ENCODE peak calls at places on chromosomes 16 and 17, in nine cellular contexts. A is GM12878; V is A673; W is mammary epithelial cell; Z is HL-60; Y is CD8-positive, alpha-beta memory T cell; I is psoas muscle; K is Karpas-422; Q is caudate nucleus. D is an unnamed sample.

GRCh38 chr17:76199466-76199865 is 40.8 kb downstream of the RNF157 start:
- DNase-seq in A (no peak), V (no peak), W (no peak), Z (no peak), Y (peak), I (no peak), K (no peak), Q (no peak), D (peak)

GRCh38 chr16:85382717-85383118 is 230.4 kb upstream of the GSE1 start:
- DNase-seq in A (no peak), V (no peak), W (no peak), Z (no peak), Y (no peak), I (peak), K (no peak), Q (no peak), D (no peak)

GRCh38 chr17:72304859-72305258 is 184.0 kb downstream of the SOX9 start:
- DNase-seq in A (no peak), V (no peak), W (no peak), Z (no peak), Y (no peak), I (no peak), K (no peak), Q (no peak), D (no peak)

GRCh38 chr17:74720506-74720905 is 7.8 kb upstream of the CD300LF start:
- DNase-seq in A (no peak), V (no peak), W (no peak), Z (no peak), Y (no peak), I (no peak), K (no peak), Q (no peak), D (no peak)

GRCh38 chr17:73189417-73190099 is 3.3 kb upstream of the COG1 start:
- DNase-seq in A (no peak), V (peak), W (peak), Z (no peak), Y (no peak), I (no peak), K (peak), Q (peak), D (no peak)

GRCh38 chr17:21162394-21162775 is 35.6 kb downstream of the DHRS7B start:
- DNase-seq in A (no peak), V (no peak), W (no peak), Z (no peak), Y (no peak), I (no peak), K (no peak), Q (no peak), D (no peak)

GRCh38 chr16:9004183-9004582 is 40.5 kb upstream of the USP7 start:
- DNase-seq in A (no peak), V (no peak), W (no peak), Z (no peak), Y (no peak), I (no peak), K (no peak), Q (no peak), D (no peak)

GRCh38 chr16:81376880-81377279 is 62.1 kb downstream of the GAN start:
- DNase-seq in A (no peak), V (no peak), W (peak), Z (no peak), Y (no peak), I (no peak), K (no peak), Q (no peak), D (no peak)

GRCh38 chr17:69454051-69454450 is 39.6 kb downstream of the MAP2K6 start:
- DNase-seq in A (no peak), V (no peak), W (no peak), Z (no peak), Y (no peak), I (no peak), K (no peak), Q (no peak), D (no peak)

GRCh38 chr17:17749025-17749772 is 67.9 kb downstream of the RAI1 start:
- DNase-seq in A (no peak), V (peak), W (no peak), Z (no peak), Y (no peak), I (no peak), K (peak), Q (no peak), D (no peak)

GRCh38 chr16:83903739-83904138 is 4.8 kb downstream of the MLYCD start:
- DNase-seq in A (no peak), V (no peak), W (no peak), Z (no peak), Y (no peak), I (peak), K (no peak), Q (no peak), D (no peak)

GRCh38 chr17:60416368-60416925 is 5.8 kb upstream of the CHCT1 start:
- DNase-seq in A (no peak), V (no peak), W (no peak), Z (no peak), Y (no peak), I (no peak), K (no peak), Q (peak), D (no peak)

GRCh38 chr17:60425626-60426025 is 3.3 kb downstream of the CHCT1 start:
- DNase-seq in A (no peak), V (no peak), W (no peak), Z (no peak), Y (no peak), I (no peak), K (no peak), Q (no peak), D (no peak)

GRCh38 chr17:60423865-60424264 is 1.6 kb downstream of the CHCT1 start:
- DNase-seq in A (no peak), V (no peak), W (no peak), Z (no peak), Y (no peak), I (no peak), K (no peak), Q (no peak), D (no peak)

GRCh38 chr17:60422162-60422665 is at the start of gene CHCT1:
- DNase-seq in A (no peak), V (no peak), W (no peak), Z (no peak), Y (no peak), I (no peak), K (no peak), Q (no peak), D (no peak)

DNA sequence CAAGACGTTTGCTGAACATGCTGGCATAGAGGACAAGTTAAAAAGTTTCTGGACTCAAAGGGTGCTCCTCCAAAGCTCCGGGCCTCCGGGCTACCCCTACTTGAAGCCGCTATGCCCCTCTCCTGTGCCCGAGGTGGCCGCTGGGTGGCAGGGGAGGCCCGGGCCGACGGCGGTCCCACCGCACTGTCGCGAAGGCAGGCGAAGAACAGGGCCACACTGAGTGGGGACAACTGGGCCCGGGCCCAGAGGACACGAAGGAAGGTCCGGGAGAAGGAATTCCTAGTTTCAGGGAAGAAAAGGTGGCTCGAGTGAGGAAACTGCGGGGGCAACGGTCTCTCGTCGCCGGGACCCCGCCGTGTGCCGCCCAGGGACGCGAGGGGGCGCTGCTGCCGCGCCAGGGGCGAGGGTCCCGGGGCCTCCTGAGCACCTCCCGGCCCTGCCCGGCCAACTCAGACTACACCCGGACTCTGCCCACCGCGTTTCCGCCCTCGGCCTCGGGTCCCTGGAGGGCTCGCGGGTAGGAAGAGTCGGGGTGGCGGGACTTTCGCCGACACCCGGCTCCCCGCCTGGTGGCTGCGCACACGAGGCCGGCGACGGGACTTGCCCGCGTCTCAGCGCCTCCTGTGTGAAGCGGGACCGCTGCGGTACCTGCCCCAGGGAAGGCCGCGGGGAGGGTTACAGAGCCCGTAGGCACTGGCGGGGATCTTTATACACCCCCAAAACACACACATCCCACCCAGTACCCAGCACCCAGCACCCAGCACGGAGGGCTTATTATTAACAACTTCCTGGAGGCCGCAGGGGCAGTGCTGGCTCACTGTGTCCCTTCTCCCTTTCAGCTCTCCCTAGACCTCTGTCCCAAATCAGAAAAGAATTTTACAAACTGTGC is 772 bp upstream of the CHCT1 start:
- DNase-seq in A (no peak), V (peak), W (peak), Z (peak), Y (peak), I (peak), K (peak), Q (peak), D (peak)
- H3K27ac ChIP-seq in A (no peak), V (peak), W (no peak), Z (peak), Y (no peak), I (no peak), K (no peak), Q (peak), D (no peak)

GRCh38 chr17:64216385-64217248 is 46.4 kb downstream of the TEX2 start:
- DNase-seq in A (peak), V (no peak), W (peak), Z (no peak), Y (no peak), I (peak), K (no peak), Q (no peak), D (no peak)
- H3K27ac ChIP-seq in A (peak), V (no peak), W (peak), Z (no peak), Y (no peak), I (peak), K (no peak), Q (peak), D (no peak)

DNA sequence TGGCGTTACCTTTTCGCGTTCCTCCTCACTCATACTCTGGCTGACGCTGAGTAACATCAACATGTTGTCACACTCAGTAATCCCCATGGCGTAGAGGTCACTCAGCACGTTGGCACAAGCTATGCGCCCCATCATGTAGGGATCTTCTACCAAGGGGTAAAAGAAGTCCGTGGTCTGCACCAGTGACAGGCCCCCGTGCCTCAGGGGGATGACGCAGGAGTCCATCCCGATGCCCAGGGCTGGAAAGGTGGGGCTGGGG is 596 bp downstream of the SEPHS2 start:
- DNase-seq in A (no peak), V (no peak), W (no peak), Z (no peak), Y (no peak), I (no peak), K (no peak), Q (no peak), D (no peak)
- H3K27ac ChIP-seq in A (peak), V (peak), W (peak), Z (peak), Y (peak), I (peak), K (peak), Q (peak), D (peak)

GRCh38 chr16:75402174-75402820 is 31.0 kb downstream of the CFDP1 start:
- DNase-seq in A (no peak), V (peak), W (peak), Z (no peak), Y (no peak), I (no peak), K (no peak), Q (no peak), D (no peak)
- H3K27ac ChIP-seq in A (no peak), V (no peak), W (no peak), Z (no peak), Y (no peak), I (peak), K (no peak), Q (no peak), D (no peak)

GRCh38 chr16:593807-594206 is 3.9 kb downstream of the RAB40C start:
- DNase-seq in A (no peak), V (no peak), W (no peak), Z (no peak), Y (no peak), I (no peak), K (peak), Q (no peak), D (no peak)
- H3K27ac ChIP-seq in A (no peak), V (no peak), W (no peak), Z (peak), Y (no peak), I (peak), K (no peak), Q (peak), D (no peak)

GRCh38 chr16:88851616-88852015 is 5.1 kb downstream of the GALNS start:
- DNase-seq in A (no peak), V (no peak), W (no peak), Z (no peak), Y (no peak), I (no peak), K (no peak), Q (no peak), D (no peak)
- H3K27ac ChIP-seq in A (no peak), V (no peak), W (no peak), Z (no peak), Y (no peak), I (no peak), K (no peak), Q (no peak), D (no peak)

DNA sequence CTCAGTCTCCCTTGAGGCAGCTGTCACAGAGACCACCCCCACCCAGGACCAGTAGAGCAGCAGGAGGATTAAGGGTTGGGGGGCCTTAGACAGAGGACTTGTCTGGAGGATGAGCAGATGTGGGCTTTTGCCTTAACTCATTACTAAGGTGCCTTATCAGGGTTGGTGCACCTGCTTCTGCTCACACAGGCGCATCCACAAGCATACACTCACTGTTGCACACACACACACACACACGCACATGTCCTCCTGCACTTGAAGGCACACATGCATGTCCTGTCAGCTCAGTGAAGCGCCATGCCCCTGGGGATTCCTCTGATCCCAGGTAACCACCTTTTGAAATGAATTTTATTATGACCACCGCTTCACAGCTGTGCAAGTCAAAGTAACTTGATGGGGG is 1.2 kb downstream of the GFAP start:
- DNase-seq in A (no peak), V (no peak), W (no peak), Z (no peak), Y (no peak), I (no peak), K (peak), Q (no peak), D (no peak)
- H3K27ac ChIP-seq in A (no peak), V (no peak), W (no peak), Z (no peak), Y (no peak), I (no peak), K (no peak), Q (peak), D (no peak)

D was measured in CD4-positive, alpha-beta T cell.